ENCODE peak calls at places on chromosome 6, in four cellular contexts. O is anterior cingulate cortex; M is activated CD4-positive, alpha-beta T cell treated with anti-CD3 and anti-CD28 coated beads, Interleukin-2, amount 50 U/mL, for 4 hours; W is stimulated activated CD4-positive, alpha-beta T cell treated with anti-CD3 and anti-CD28 coated beads, Interleukin-12 subunit alpha, Interleukin-12 subunit beta, amount 100 ng/mL, for 4 hours. L is an unnamed sample.
A peak's percentile ranks its signal among the peaks of the same experiment; 100 is the strongest.

GRCh38 chr6:32947552-32948465 is 5.1 kb downstream of the HLA-DMA start:
- DNase-seq in O (no peak), M (peak; percentile 32), W (no peak), L (no peak)

GRCh38 chr6:33018418-33018817 is 9.0 kb upstream of the HLA-DOA start:
- DNase-seq in O (no peak), M (no peak), W (no peak), L (no peak)

GRCh38 chr6:20581070-20581469 is 46.8 kb downstream of the CDKAL1 start:
- DNase-seq in O (no peak), M (no peak), W (no peak), L (no peak)

GRCh38 chr6:89895273-89895874 is 1.1 kb downstream of the GJA10 start:
- DNase-seq in O (no peak), M (no peak), W (no peak), L (peak; percentile 42)

GRCh38 chr6:44042261-44043035 is 84.8 kb downstream of the MRPL14 start:
- DNase-seq in O (no peak), M (no peak), W (no peak), L (no peak)

GRCh38 chr6:20319520-20320357 is 81.9 kb upstream of the E2F3 start:
- DNase-seq in O (peak; percentile 5), M (peak; percentile 66), W (peak; percentile 60), L (no peak)

GRCh38 chr6:14435291-14435690 is 317.7 kb downstream of the CD83 start:
- DNase-seq in O (no peak), M (no peak), W (no peak), L (no peak)

GRCh38 chr6:79570129-79570801 is 33.0 kb upstream of the LCA5 start:
- DNase-seq in O (no peak), M (no peak), W (no peak), L (no peak)

GRCh38 chr6:31270788-31271640 is 878 bp downstream of the HLA-C start:
- DNase-seq in O (peak; percentile 16), M (no peak), W (peak; percentile 66), L (peak; percentile 11)

GRCh38 chr6:152161501-152161900 is 354.0 kb downstream of the ESR1 start:
- DNase-seq in O (no peak), M (no peak), W (no peak), L (no peak)

GRCh38 chr6:137806914-137807682 is 60.0 kb upstream of the TNFAIP3 start:
- DNase-seq in O (no peak), M (no peak), W (no peak), L (no peak)

GRCh38 chr6:146985111-146985510 is 219.1 kb upstream of the STXBP5 start:
- DNase-seq in O (no peak), M (no peak), W (no peak), L (no peak)

GRCh38 chr6:162379762-162380409 is 347.7 kb downstream of the PRKN start:
- DNase-seq in O (no peak), M (no peak), W (no peak), L (no peak)

GRCh38 chr6:57216235-57217101 is 5.6 kb downstream of the RAB23 start:
- DNase-seq in O (no peak), M (no peak), W (no peak), L (no peak)

GRCh38 chr6:43505718-43506117 is 4.4 kb downstream of the LRRC73 start:
- DNase-seq in O (no peak), M (no peak), W (no peak), L (no peak)

GRCh38 chr6:17138033-17138432 is 36.2 kb downstream of the STMND1 start:
- DNase-seq in O (no peak), M (no peak), W (no peak), L (no peak)

GRCh38 chr6:44238687-44239350 is 8.1 kb upstream of the HSP90AB1 start:
- DNase-seq in O (no peak), M (no peak), W (no peak), L (no peak)

GRCh38 chr6:20402181-20403079 is 751 bp downstream of the E2F3 start:
- DNase-seq in O (peak; percentile 5), M (peak; percentile 10), W (peak; percentile 40), L (peak; percentile 39)

GRCh38 chr6:148945311-148946021 is 198.6 kb downstream of the UST start:
- DNase-seq in O (no peak), M (no peak), W (no peak), L (no peak)

GRCh38 chr6:18101271-18101670 is 21.2 kb downstream of the NHLRC1 start:
- DNase-seq in O (no peak), M (no peak), W (no peak), L (no peak)

GRCh38 chr6:46473866-46474265 is 17.4 kb downstream of the RCAN2 start:
- DNase-seq in O (no peak), M (no peak), W (no peak), L (no peak)

GRCh38 chr6:44002591-44003344 is 124.5 kb downstream of the MRPL14 start:
- DNase-seq in O (no peak), M (peak; percentile 61), W (peak; percentile 58), L (peak; percentile 32)